ENCODE peak calls at places on chromosome 1, in four cellular contexts. T, V, I and U are unnamed samples.

GRCh38 chr1:158371188-158371953 is 17.7 kb downstream of the CD1E start:
- DNase-seq in T (no peak), V (no peak), I (no peak), U (no peak)

GRCh38 chr1:218339267-218339831 is 5.8 kb upstream of the TGFB2 start:
- DNase-seq in T (no peak), V (no peak), I (no peak), U (no peak)

GRCh38 chr1:22057861-22058260 is 5.4 kb downstream of the CDC42 start:
- DNase-seq in T (no peak), V (no peak), I (no peak), U (no peak)

GRCh38 chr1:1614204-1614953 is 921 bp upstream of the MIB2 start:
- DNase-seq in T (peak), V (no peak), I (no peak), U (peak)

GRCh38 chr1:42737257-42737656 is 2.8 kb downstream of the CLDN19 start:
- DNase-seq in T (peak), V (no peak), I (no peak), U (no peak)

GRCh38 chr1:203590559-203590958 is 36.1 kb upstream of the ATP2B4 start:
- DNase-seq in T (peak), V (no peak), I (no peak), U (no peak)

GRCh38 chr1:216902669-216903388 is 179.6 kb upstream of the ESRRG start:
- DNase-seq in T (no peak), V (no peak), I (no peak), U (no peak)

GRCh38 chr1:118884946-118885345 is 103.2 kb downstream of the TBX15 start:
- DNase-seq in T (no peak), V (no peak), I (no peak), U (no peak)

GRCh38 chr1:1552263-1552639 is 11.8 kb upstream of the TMEM240 start:
- DNase-seq in T (no peak), V (no peak), I (no peak), U (no peak)

GRCh38 chr1:206635983-206636354 is 633 bp downstream of the DYRK3 start:
- DNase-seq in T (no peak), V (no peak), I (no peak), U (no peak)

GRCh38 chr1:222369991-222370910 is 177.7 kb downstream of the HHIPL2 start:
- DNase-seq in T (no peak), V (no peak), I (no peak), U (no peak)

GRCh38 chr1:20936216-20936615 is 149.1 kb upstream of the HP1BP3 start:
- DNase-seq in T (no peak), V (no peak), I (no peak), U (no peak)

GRCh38 chr1:16718908-16719533 is 21.3 kb upstream of the RNU1-4 start:
- DNase-seq in T (no peak), V (no peak), I (no peak), U (no peak)

GRCh38 chr1:37478890-37479254 is 4.5 kb downstream of the ZC3H12A start:
- DNase-seq in T (no peak), V (no peak), I (peak), U (no peak)

GRCh38 chr1:182295697-182296096 is 95.9 kb downstream of the GLUL start:
- DNase-seq in T (no peak), V (no peak), I (no peak), U (no peak)

GRCh38 chr1:156463874-156464273 is 36.7 kb downstream of the MEF2D start:
- DNase-seq in T (no peak), V (no peak), I (no peak), U (no peak)

GRCh38 chr1:213568929-213569815 is 418.6 kb upstream of the PROX1 start:
- DNase-seq in T (no peak), V (no peak), I (no peak), U (no peak)

GRCh38 chr1:166165661-166166399 is 971 bp downstream of the FAM78B start:
- DNase-seq in T (peak), V (no peak), I (no peak), U (peak)

GRCh38 chr1:172277989-172278388 is 142.5 kb upstream of the C1orf105 start:
- DNase-seq in T (no peak), V (no peak), I (no peak), U (no peak)

GRCh38 chr1:87841332-87841731 is 512.7 kb downstream of the LMO4 start:
- DNase-seq in T (no peak), V (no peak), I (no peak), U (no peak)

GRCh38 chr1:171140466-171140865 is 44.6 kb upstream of the FMO2 start:
- DNase-seq in T (no peak), V (no peak), I (no peak), U (no peak)

GRCh38 chr1:65221638-65222421 is 73.8 kb downstream of the AK4 start:
- DNase-seq in T (no peak), V (no peak), I (no peak), U (no peak)